ENCODE peak calls at places on chromosomes 16 and 17, in nine cellular contexts. E is adrenal gland, U is heart right ventricle, T is psoas muscle, J is A673, H is coronary artery, Z is endothelial cell of umbilical vein, R is AG10803, Q is right atrium auricular region. O is an unnamed sample.

GRCh38 chr17:80236911-80237310 is 16.7 kb downstream of the SLC26A11 start:
- DNase-seq in U (no peak), J (no peak), R (no peak), H (no peak), E (no peak), T (peak), Q (no peak), Z (no peak), O (no peak)

GRCh38 chr17:77821114-77821513 is 137.4 kb upstream of the TNRC6C start:
- DNase-seq in J (peak), T (peak), U (peak), R (no peak), E (peak), Q (no peak), Z (no peak), H (no peak), O (no peak)

GRCh38 chr16:69633375-69633774 is 67.6 kb downstream of the NFAT5 start:
- DNase-seq in Q (no peak), T (no peak), H (no peak), R (no peak), U (no peak), Z (no peak), J (no peak), E (no peak), O (no peak)

GRCh38 chr17:78490673-78491072 is 86.5 kb downstream of the DNAH17 start:
- DNase-seq in T (no peak), U (no peak), H (no peak), R (no peak), J (no peak), Q (no peak), E (no peak), Z (no peak), O (no peak)

GRCh38 chr16:69651217-69651616 is 75.1 kb downstream of the NQO1 start:
- DNase-seq in U (no peak), H (no peak), Q (no peak), E (no peak), J (no peak), Z (no peak), R (no peak), T (no peak), O (no peak)

GRCh38 chr16:77692612-77693011 is 29.7 kb upstream of the NUDT7 start:
- DNase-seq in Q (no peak), J (no peak), U (no peak), Z (no peak), R (no peak), T (no peak), H (no peak), E (no peak), O (no peak)

GRCh38 chr16:13953501-13953900 is 33.5 kb downstream of the ERCC4 start:
- DNase-seq in R (no peak), H (no peak), T (no peak), U (no peak), E (no peak), J (no peak), Q (no peak), Z (peak), O (no peak)

GRCh38 chr16:138049-138417 is 440 bp downstream of the NPRL3 start:
- DNase-seq in Q (no peak), H (no peak), Z (peak), R (peak), U (peak), E (peak), J (peak), T (peak), O (no peak)

GRCh38 chr17:27944546-27945332 is 51.6 kb upstream of the LYRM9 start:
- DNase-seq in J (no peak), R (no peak), E (no peak), H (no peak), Q (no peak), Z (no peak), T (no peak), U (no peak), O (no peak)

GRCh38 chr16:17463335-17463734 is 7.4 kb downstream of the XYLT1 start:
- DNase-seq in Q (no peak), R (no peak), U (no peak), H (no peak), E (no peak), Z (no peak), T (no peak), J (no peak), O (no peak)

GRCh38 chr17:73465130-73465529 is 153.3 kb upstream of the CDC42EP4 start:
- DNase-seq in R (no peak), E (no peak), Z (no peak), U (no peak), T (no peak), H (no peak), Q (no peak), J (peak), O (no peak)

GRCh38 chr17:73340093-73340596 is 28.3 kb upstream of the CDC42EP4 start:
- DNase-seq in R (peak), H (no peak), E (peak), U (no peak), T (no peak), J (peak), Q (peak), Z (no peak), O (peak)

GRCh38 chr17:9223531-9223930 is 202.2 kb downstream of the NTN1 start:
- DNase-seq in H (no peak), Z (no peak), R (no peak), Q (no peak), E (no peak), J (no peak), U (no peak), T (no peak), O (no peak)

GRCh38 chr16:53055603-53056527 is 1.1 kb downstream of the CHD9 start:
- DNase-seq in Q (peak), Z (peak), H (no peak), U (no peak), E (peak), J (peak), T (no peak), R (peak), O (peak)

GRCh38 chr17:49779730-49780220 is 8.7 kb upstream of the KAT7 start:
- DNase-seq in E (peak), T (no peak), Q (no peak), J (peak), Z (peak), R (peak), H (no peak), U (no peak), O (no peak)

GRCh38 chr17:45706033-45706432 is 78.1 kb upstream of the CRHR1 start:
- DNase-seq in R (no peak), E (no peak), T (no peak), Z (no peak), H (no peak), U (no peak), Q (no peak), J (no peak), O (no peak)

GRCh38 chr16:566475-567361 is at the start of gene NHLRC4:
- DNase-seq in H (no peak), Q (peak), Z (peak), E (peak), J (peak), R (peak), T (peak), U (peak), O (peak)

GRCh38 chr16:3444032-3444388 is 530 bp downstream of the NAA60 start:
- DNase-seq in E (peak), R (peak), U (no peak), Q (no peak), J (peak), T (no peak), Z (peak), H (no peak), O (no peak)

GRCh38 chr17:10729334-10730193 is at the start of gene TMEM220:
- DNase-seq in Q (peak), T (peak), R (peak), J (peak), Z (peak), U (peak), E (peak), H (peak), O (peak)

GRCh38 chr17:1005361-1005946 is 8.5 kb downstream of the TIMM22 start:
- DNase-seq in Z (peak), E (peak), Q (no peak), J (peak), H (peak), R (peak), T (peak), U (peak), O (no peak)

GRCh38 chr17:76452102-76452645 is 778 bp downstream of the UBE2O start:
- DNase-seq in H (no peak), J (no peak), Q (no peak), E (no peak), R (no peak), T (no peak), U (no peak), Z (no peak), O (no peak)

GRCh38 chr16:59148756-59149155 is 414.6 kb upstream of the GOT2 start:
- DNase-seq in Q (no peak), T (no peak), H (no peak), Z (no peak), J (no peak), R (peak), E (no peak), U (no peak), O (no peak)

GRCh38 chr17:17983376-17983775 is 10.7 kb downstream of the DRC3 start:
- DNase-seq in U (no peak), Q (no peak), R (no peak), T (no peak), E (no peak), H (no peak), Z (no peak), J (no peak), O (no peak)

GRCh38 chr17:9928601-9929341 is 23.7 kb upstream of the RCVRN start:
- DNase-seq in R (peak), Q (no peak), T (no peak), H (no peak), J (peak), Z (no peak), U (no peak), E (no peak), O (no peak)

GRCh38 chr17:69539781-69540319 is 125.4 kb downstream of the MAP2K6 start:
- DNase-seq in U (no peak), R (peak), E (no peak), J (peak), H (no peak), Q (no peak), T (no peak), Z (peak), O (no peak)

GRCh38 chr17:36459601-36460000 is 26.9 kb upstream of the ZNHIT3 start:
- DNase-seq in J (no peak), H (no peak), Z (no peak), R (no peak), T (no peak), Q (no peak), U (no peak), E (no peak), O (no peak)

GRCh38 chr16:12410842-12411490 is 392.7 kb downstream of the CPPED1 start:
- DNase-seq in U (no peak), J (no peak), T (no peak), H (no peak), E (no peak), R (no peak), Z (no peak), Q (no peak), O (no peak)

GRCh38 chr17:74340470-74341023 is 14.5 kb downstream of the KIF19 start:
- DNase-seq in Q (no peak), Z (no peak), U (no peak), T (no peak), J (no peak), R (no peak), H (no peak), E (no peak), O (no peak)

GRCh38 chr17:15966183-15966878 is 21.4 kb downstream of the ADORA2B start:
- DNase-seq in Z (peak), E (no peak), H (no peak), U (no peak), R (no peak), T (no peak), J (peak), Q (no peak), O (no peak)

GRCh38 chr16:18931756-18932155 is 5.5 kb upstream of the SMG1 start:
- DNase-seq in R (no peak), T (peak), Z (no peak), J (no peak), E (no peak), U (peak), Q (peak), H (no peak), O (peak)

GRCh38 chr16:85607331-85607765 is 5.8 kb upstream of the GSE1 start:
- DNase-seq in H (no peak), R (no peak), Q (no peak), J (peak), T (no peak), E (no peak), U (no peak), Z (no peak), O (no peak)
- TF ChIP-seq CTCF in H (no peak), R (peak), Q (no peak), J (no peak), T (no peak), E (no peak), U (no peak), Z (no peak), O (no peak)

GRCh38 chr16:66516808-66517585 is 32.9 kb downstream of the TK2 start:
- DNase-seq in J (peak), U (peak), T (peak), Q (peak), R (peak), Z (peak), H (peak), E (peak), O (peak)
- H3K4me3 ChIP-seq in J (no peak), U (peak), T (peak), Q (peak), R (peak), Z (peak), H (peak), E (no peak), O (no peak)

GRCh38 chr17:41785091-41785875 is 1.2 kb downstream of the JUP start:
- DNase-seq in U (no peak), Q (no peak), T (peak), J (peak), E (no peak), R (no peak), Z (peak), H (no peak), O (no peak)

GRCh38 chr17:41784207-41784744 is 2.2 kb downstream of the JUP start:
- DNase-seq in E (no peak), T (peak), Q (no peak), U (peak), R (no peak), Z (peak), J (peak), H (no peak), O (no peak)

GRCh38 chr17:41785876-41786226 is 660 bp downstream of the JUP start:
- DNase-seq in J (peak), R (no peak), Z (peak), E (no peak), Q (peak), U (peak), T (peak), H (no peak), O (peak)

GRCh38 chr17:41787021-41787418 is 509 bp upstream of the JUP start:
- DNase-seq in U (no peak), J (no peak), T (no peak), E (no peak), H (peak), Q (no peak), Z (no peak), R (no peak), O (no peak)

GRCh38 chr17:41786227-41787020 is at the start of gene JUP:
- DNase-seq in H (peak), R (peak), U (peak), J (peak), T (peak), E (peak), Z (peak), Q (peak), O (peak)
- TF ChIP-seq CTCF in H (peak), R (no peak), U (peak), J (peak), T (peak), E (no peak), Z (peak), Q (peak), O (no peak)

GRCh38 chr16:23712976-23713375 is at the start of gene ERN2:
- DNase-seq in E (no peak), J (no peak), T (no peak), Z (no peak), U (no peak), Q (no peak), R (no peak), H (no peak), O (no peak)
- H3K4me3 ChIP-seq in E (no peak), J (no peak), T (no peak), Z (no peak), U (no peak), Q (no peak), R (no peak), H (no peak), O (no peak)

DNA sequence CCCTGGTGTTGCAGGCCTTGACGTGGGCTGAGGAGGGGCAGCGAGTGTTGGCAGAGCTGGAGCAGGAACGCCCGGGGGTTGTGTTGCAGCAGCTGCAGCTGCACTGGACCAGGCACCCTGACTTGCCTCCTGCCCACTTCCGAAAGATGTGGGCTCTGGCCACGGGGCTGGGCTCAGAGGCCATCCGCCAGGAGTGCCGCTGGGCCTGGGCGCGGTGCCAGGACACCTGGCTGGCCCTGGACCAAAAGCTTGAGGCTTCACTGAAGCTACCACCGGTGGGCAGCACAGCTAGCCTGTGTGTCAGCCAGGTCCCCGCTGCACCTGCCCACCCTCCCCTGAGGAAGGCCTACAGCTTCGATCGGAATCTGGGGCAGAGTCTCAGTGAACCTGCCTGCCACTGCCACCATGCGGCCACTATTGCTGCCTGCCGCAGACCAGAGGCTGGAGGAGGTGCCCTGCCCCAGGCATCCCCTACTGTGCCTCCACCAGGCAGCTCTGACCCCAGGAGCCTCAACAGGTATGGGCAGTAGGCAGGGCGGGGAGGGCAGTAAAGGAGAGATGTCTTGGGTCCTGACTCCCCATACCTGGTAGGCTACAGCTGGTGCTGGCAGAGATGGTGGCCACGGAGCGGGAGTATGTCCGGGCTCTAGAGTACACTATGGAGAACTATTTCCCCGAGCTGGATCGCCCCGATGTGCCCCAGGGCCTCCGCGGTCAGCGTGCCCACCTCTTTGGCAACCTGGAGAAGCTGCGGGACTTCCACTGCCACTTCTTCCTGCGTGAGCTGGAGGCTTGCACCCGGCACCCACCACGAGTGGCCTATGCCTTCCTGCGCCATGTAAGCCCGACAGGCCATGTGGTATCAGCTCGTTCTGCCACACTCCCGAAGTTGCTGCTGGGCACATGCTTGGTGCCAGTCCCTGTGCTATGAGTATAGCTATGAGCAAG is 5.6 kb downstream of the PLEKHG4 start:
- DNase-seq in E (peak), H (no peak), T (peak), J (no peak), Z (peak), R (no peak), U (peak), Q (no peak), O (no peak)
- TF ChIP-seq CTCF in E (peak), H (peak), T (peak), J (no peak), Z (peak), R (peak), U (peak), Q (peak), O (no peak)

GRCh38 chr16:2035431-2036199 is 8.9 kb downstream of the NHERF2 start:
- DNase-seq in Q (no peak), R (peak), Z (peak), H (no peak), T (no peak), J (peak), E (no peak), U (peak), O (no peak)
- H3K4me3 ChIP-seq in Q (peak), R (peak), Z (no peak), H (peak), T (peak), J (no peak), E (no peak), U (peak), O (no peak)

DNA sequence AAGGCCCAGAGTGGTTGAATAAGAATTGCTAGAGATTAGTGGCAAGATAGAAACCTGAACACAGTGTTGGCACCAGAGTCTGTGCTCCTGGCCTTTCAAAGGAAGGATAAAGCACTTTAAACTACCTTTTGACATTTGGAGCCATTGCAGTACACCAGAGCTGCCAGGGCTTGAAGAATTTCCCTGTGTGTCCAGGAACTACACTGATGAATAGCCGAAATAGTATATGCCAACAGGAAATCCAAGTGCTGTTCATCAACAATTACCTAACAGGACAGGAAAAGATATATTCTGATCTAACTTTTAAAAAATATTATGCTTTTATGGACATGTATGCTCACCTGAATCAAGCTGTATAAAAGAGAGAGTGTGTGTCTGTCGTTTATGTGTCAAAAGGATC is 5.1 kb downstream of the HEATR6 start:
- DNase-seq in Q (no peak), J (no peak), Z (no peak), E (no peak), T (no peak), H (no peak), R (no peak), U (no peak), O (no peak)
- TF ChIP-seq CTCF in Q (no peak), J (no peak), Z (no peak), E (no peak), T (no peak), H (no peak), R (no peak), U (no peak), O (no peak)

GRCh38 chr16:25785361-25785760 is 93.6 kb downstream of the HS3ST4 start:
- DNase-seq in H (no peak), J (no peak), Q (no peak), Z (no peak), R (no peak), U (no peak), T (no peak), E (no peak), O (no peak)

GRCh38 chr16:25786748-25787147 is 95.0 kb downstream of the HS3ST4 start:
- DNase-seq in E (no peak), Z (no peak), H (no peak), R (no peak), T (no peak), U (no peak), J (no peak), Q (no peak), O (no peak)

GRCh38 chr16:25788637-25789036 is 96.9 kb downstream of the HS3ST4 start:
- DNase-seq in Q (no peak), H (no peak), Z (no peak), R (no peak), U (no peak), E (no peak), T (no peak), J (no peak), O (no peak)

DNA sequence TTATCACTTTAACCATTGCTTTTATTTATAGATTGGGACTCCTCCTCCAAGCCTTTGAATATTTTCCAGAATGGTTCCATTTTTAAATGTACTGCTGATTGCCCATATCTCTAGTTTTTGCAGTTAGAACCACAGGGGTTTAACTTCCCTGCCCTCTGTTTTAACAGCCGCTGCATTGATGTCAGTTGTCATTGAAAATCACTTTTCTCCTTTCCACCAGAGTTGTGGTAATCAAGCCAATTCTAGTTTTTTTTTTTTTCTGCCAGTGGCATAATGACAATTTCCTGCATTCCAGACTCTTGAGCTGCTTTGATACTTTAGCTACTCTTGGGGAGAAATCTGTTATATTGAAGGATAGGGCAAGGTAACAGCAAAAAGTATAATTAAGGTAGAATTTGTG is 91.5 kb downstream of the HS3ST4 start:
- DNase-seq in R (no peak), E (no peak), J (peak), H (no peak), Z (no peak), U (no peak), T (no peak), Q (no peak), O (no peak)
- H3K4me3 ChIP-seq in R (no peak), E (no peak), J (no peak), H (no peak), Z (no peak), U (no peak), T (no peak), Q (no peak), O (no peak)